ENCODE peak calls at places on chromosomes 6 and 20, in eight cellular contexts. One of them, this sample, is unnamed.
A peak's percentile ranks its signal among the peaks of the same experiment; 100 is the strongest.

GRCh38 chr6:39777661-39778060 is 14.5 kb upstream of the DAAM2 start:
- DNase-seq in NCI-H2171: no peak
- DNase-seq in GM04504: no peak
- DNase-seq in activated T-helper 1 cell treated with anti-CD3 and anti-CD28 coated beads, Interleukin-12 subunit alpha, Interleukin-12 subunit beta, Interleukin-2, Interleukin-4 antibody, amounts not matched to agents 30 ng/mL and 10 ng/mL and 1 ng/mL, durations not matched to agents 14 hours and 24 hours and 36 hours: no peak
- DNase-seq in SK-N-DZ: no peak
- DNase-seq in cardiac muscle cell: no peak
- DNase-seq in ELR: no peak
- DNase-seq in kidney tubule cell: no peak
- DNase-seq in this sample: no peak

GRCh38 chr20:9392892-9393857 is 121.2 kb upstream of the LAMP5 start:
- DNase-seq in kidney tubule cell: peak; percentile 58
- DNase-seq in NCI-H2171: peak; percentile 57
- DNase-seq in ELR: peak; percentile 64
- DNase-seq in SK-N-DZ: peak; percentile 54
- DNase-seq in cardiac muscle cell: peak; percentile 82
- DNase-seq in activated T-helper 1 cell treated with anti-CD3 and anti-CD28 coated beads, Interleukin-12 subunit alpha, Interleukin-12 subunit beta, Interleukin-2, Interleukin-4 antibody, amounts not matched to agents 30 ng/mL and 10 ng/mL and 1 ng/mL, durations not matched to agents 14 hours and 24 hours and 36 hours: no peak
- DNase-seq in GM04504: peak; percentile 28
- DNase-seq in this sample: peak; percentile 70

GRCh38 chr20:35145141-35145564 is 2.0 kb downstream of the EDEM2 start:
- DNase-seq in NCI-H2171: peak; percentile 40
- DNase-seq in GM04504: no peak
- DNase-seq in activated T-helper 1 cell treated with anti-CD3 and anti-CD28 coated beads, Interleukin-12 subunit alpha, Interleukin-12 subunit beta, Interleukin-2, Interleukin-4 antibody, amounts not matched to agents 30 ng/mL and 10 ng/mL and 1 ng/mL, durations not matched to agents 14 hours and 24 hours and 36 hours: peak; percentile 7
- DNase-seq in cardiac muscle cell: peak; percentile 81
- DNase-seq in ELR: peak; percentile 75
- DNase-seq in SK-N-DZ: peak; percentile 64
- DNase-seq in kidney tubule cell: peak; percentile 68
- DNase-seq in this sample: no peak

GRCh38 chr6:20564777-20565176 is 30.5 kb downstream of the CDKAL1 start:
- DNase-seq in cardiac muscle cell: no peak
- DNase-seq in activated T-helper 1 cell treated with anti-CD3 and anti-CD28 coated beads, Interleukin-12 subunit alpha, Interleukin-12 subunit beta, Interleukin-2, Interleukin-4 antibody, amounts not matched to agents 30 ng/mL and 10 ng/mL and 1 ng/mL, durations not matched to agents 14 hours and 24 hours and 36 hours: no peak
- DNase-seq in NCI-H2171: no peak
- DNase-seq in GM04504: no peak
- DNase-seq in SK-N-DZ: no peak
- DNase-seq in kidney tubule cell: no peak
- DNase-seq in ELR: no peak
- DNase-seq in this sample: no peak

GRCh38 chr6:31836036-31836675 is 8.6 kb downstream of the HSPA1B start:
- DNase-seq in activated T-helper 1 cell treated with anti-CD3 and anti-CD28 coated beads, Interleukin-12 subunit alpha, Interleukin-12 subunit beta, Interleukin-2, Interleukin-4 antibody, amounts not matched to agents 30 ng/mL and 10 ng/mL and 1 ng/mL, durations not matched to agents 14 hours and 24 hours and 36 hours: no peak
- DNase-seq in kidney tubule cell: no peak
- DNase-seq in ELR: no peak
- DNase-seq in SK-N-DZ: no peak
- DNase-seq in NCI-H2171: no peak
- DNase-seq in GM04504: no peak
- DNase-seq in cardiac muscle cell: no peak
- DNase-seq in this sample: no peak

GRCh38 chr20:33915726-33916331 is 77.9 kb upstream of the RALY start:
- DNase-seq in kidney tubule cell: peak; percentile 42
- DNase-seq in ELR: peak; percentile 44
- DNase-seq in NCI-H2171: no peak
- DNase-seq in cardiac muscle cell: no peak
- DNase-seq in GM04504: no peak
- DNase-seq in SK-N-DZ: peak; percentile 49
- DNase-seq in activated T-helper 1 cell treated with anti-CD3 and anti-CD28 coated beads, Interleukin-12 subunit alpha, Interleukin-12 subunit beta, Interleukin-2, Interleukin-4 antibody, amounts not matched to agents 30 ng/mL and 10 ng/mL and 1 ng/mL, durations not matched to agents 14 hours and 24 hours and 36 hours: peak; percentile 20
- DNase-seq in this sample: peak; percentile 42

GRCh38 chr20:57264151-57264792 is 2.2 kb downstream of the BMP7 start:
- DNase-seq in kidney tubule cell: no peak
- DNase-seq in ELR: no peak
- DNase-seq in SK-N-DZ: no peak
- DNase-seq in cardiac muscle cell: no peak
- DNase-seq in GM04504: no peak
- DNase-seq in activated T-helper 1 cell treated with anti-CD3 and anti-CD28 coated beads, Interleukin-12 subunit alpha, Interleukin-12 subunit beta, Interleukin-2, Interleukin-4 antibody, amounts not matched to agents 30 ng/mL and 10 ng/mL and 1 ng/mL, durations not matched to agents 14 hours and 24 hours and 36 hours: no peak
- DNase-seq in NCI-H2171: no peak
- DNase-seq in this sample: no peak

GRCh38 chr20:10591956-10592521 is 81.8 kb downstream of the JAG1 start:
- DNase-seq in cardiac muscle cell: no peak
- DNase-seq in kidney tubule cell: peak; percentile 41
- DNase-seq in SK-N-DZ: no peak
- DNase-seq in NCI-H2171: no peak
- DNase-seq in activated T-helper 1 cell treated with anti-CD3 and anti-CD28 coated beads, Interleukin-12 subunit alpha, Interleukin-12 subunit beta, Interleukin-2, Interleukin-4 antibody, amounts not matched to agents 30 ng/mL and 10 ng/mL and 1 ng/mL, durations not matched to agents 14 hours and 24 hours and 36 hours: no peak
- DNase-seq in GM04504: no peak
- DNase-seq in ELR: peak; percentile 30
- DNase-seq in this sample: no peak

GRCh38 chr20:50995506-50995905 is 27.4 kb downstream of the KCNG1 start:
- DNase-seq in activated T-helper 1 cell treated with anti-CD3 and anti-CD28 coated beads, Interleukin-12 subunit alpha, Interleukin-12 subunit beta, Interleukin-2, Interleukin-4 antibody, amounts not matched to agents 30 ng/mL and 10 ng/mL and 1 ng/mL, durations not matched to agents 14 hours and 24 hours and 36 hours: no peak
- DNase-seq in cardiac muscle cell: peak; percentile 46
- DNase-seq in ELR: no peak
- DNase-seq in SK-N-DZ: no peak
- DNase-seq in kidney tubule cell: no peak
- DNase-seq in GM04504: no peak
- DNase-seq in NCI-H2171: no peak
- DNase-seq in this sample: no peak

GRCh38 chr6:39776581-39776980 is 15.6 kb upstream of the DAAM2 start:
- DNase-seq in NCI-H2171: no peak
- DNase-seq in kidney tubule cell: no peak
- DNase-seq in SK-N-DZ: no peak
- DNase-seq in ELR: no peak
- DNase-seq in activated T-helper 1 cell treated with anti-CD3 and anti-CD28 coated beads, Interleukin-12 subunit alpha, Interleukin-12 subunit beta, Interleukin-2, Interleukin-4 antibody, amounts not matched to agents 30 ng/mL and 10 ng/mL and 1 ng/mL, durations not matched to agents 14 hours and 24 hours and 36 hours: no peak
- DNase-seq in GM04504: no peak
- DNase-seq in cardiac muscle cell: no peak
- DNase-seq in this sample: no peak

GRCh38 chr20:56730003-56730402 is 100.9 kb downstream of the TFAP2C start:
- DNase-seq in SK-N-DZ: no peak
- DNase-seq in NCI-H2171: no peak
- DNase-seq in activated T-helper 1 cell treated with anti-CD3 and anti-CD28 coated beads, Interleukin-12 subunit alpha, Interleukin-12 subunit beta, Interleukin-2, Interleukin-4 antibody, amounts not matched to agents 30 ng/mL and 10 ng/mL and 1 ng/mL, durations not matched to agents 14 hours and 24 hours and 36 hours: no peak
- DNase-seq in kidney tubule cell: no peak
- DNase-seq in cardiac muscle cell: no peak
- DNase-seq in GM04504: no peak
- DNase-seq in ELR: no peak
- DNase-seq in this sample: no peak

GRCh38 chr6:113306552-113307145 is 550.5 kb upstream of the MARCKS start:
- DNase-seq in activated T-helper 1 cell treated with anti-CD3 and anti-CD28 coated beads, Interleukin-12 subunit alpha, Interleukin-12 subunit beta, Interleukin-2, Interleukin-4 antibody, amounts not matched to agents 30 ng/mL and 10 ng/mL and 1 ng/mL, durations not matched to agents 14 hours and 24 hours and 36 hours: peak; percentile 17
- DNase-seq in SK-N-DZ: peak; percentile 13
- DNase-seq in cardiac muscle cell: peak; percentile 51
- DNase-seq in NCI-H2171: no peak
- DNase-seq in kidney tubule cell: peak; percentile 79
- DNase-seq in ELR: peak; percentile 63
- DNase-seq in GM04504: no peak
- DNase-seq in this sample: peak; percentile 53

GRCh38 chr6:157263146-157263545 is 60.2 kb downstream of the TMEM242 start:
- DNase-seq in NCI-H2171: no peak
- DNase-seq in SK-N-DZ: no peak
- DNase-seq in activated T-helper 1 cell treated with anti-CD3 and anti-CD28 coated beads, Interleukin-12 subunit alpha, Interleukin-12 subunit beta, Interleukin-2, Interleukin-4 antibody, amounts not matched to agents 30 ng/mL and 10 ng/mL and 1 ng/mL, durations not matched to agents 14 hours and 24 hours and 36 hours: no peak
- DNase-seq in cardiac muscle cell: no peak
- DNase-seq in ELR: no peak
- DNase-seq in GM04504: no peak
- DNase-seq in kidney tubule cell: no peak
- DNase-seq in this sample: no peak

GRCh38 chr20:53792946-53793536 is 199.4 kb upstream of the ZNF217 start:
- DNase-seq in GM04504: no peak
- DNase-seq in NCI-H2171: no peak
- DNase-seq in SK-N-DZ: no peak
- DNase-seq in activated T-helper 1 cell treated with anti-CD3 and anti-CD28 coated beads, Interleukin-12 subunit alpha, Interleukin-12 subunit beta, Interleukin-2, Interleukin-4 antibody, amounts not matched to agents 30 ng/mL and 10 ng/mL and 1 ng/mL, durations not matched to agents 14 hours and 24 hours and 36 hours: no peak
- DNase-seq in ELR: no peak
- DNase-seq in cardiac muscle cell: no peak
- DNase-seq in kidney tubule cell: no peak
- DNase-seq in this sample: no peak

GRCh38 chr6:30411515-30412207 is 66.7 kb downstream of the RPP21 start:
- DNase-seq in cardiac muscle cell: peak; percentile 61
- DNase-seq in SK-N-DZ: peak; percentile 54
- DNase-seq in kidney tubule cell: peak; percentile 60
- DNase-seq in NCI-H2171: peak; percentile 68
- DNase-seq in ELR: peak; percentile 66
- DNase-seq in activated T-helper 1 cell treated with anti-CD3 and anti-CD28 coated beads, Interleukin-12 subunit alpha, Interleukin-12 subunit beta, Interleukin-2, Interleukin-4 antibody, amounts not matched to agents 30 ng/mL and 10 ng/mL and 1 ng/mL, durations not matched to agents 14 hours and 24 hours and 36 hours: peak; percentile 44
- DNase-seq in GM04504: peak; percentile 19
- DNase-seq in this sample: peak; percentile 71

This sample was measured in BE2C.